ENCODE peak calls at places on chromosomes 5 and 9, in four cellular contexts. Q is H1, M is mesendoderm, L is H9. H is an unnamed sample.
A peak's percentile ranks its signal among the peaks of the same experiment; 100 is the strongest.

GRCh38 chr5:119356384-119357188 is 767 bp downstream of the TNFAIP8 start:
- DNase-seq in Q (no peak), M (no peak), L (no peak), H (no peak)

GRCh38 chr9:126147186-126147585 is 179.4 kb upstream of the MVB12B start:
- DNase-seq in Q (no peak), L (peak; percentile 26), M (no peak), H (no peak)

GRCh38 chr5:119250946-119251901 is 104.6 kb upstream of the TNFAIP8 start:
- DNase-seq in Q (no peak), M (no peak), L (no peak), H (no peak)

GRCh38 chr5:40447438-40447837 is 232.3 kb upstream of the PTGER4 start:
- DNase-seq in M (no peak), Q (no peak), L (no peak), H (no peak)

GRCh38 chr9:17802249-17802857 is 223.5 kb downstream of the SH3GL2 start:
- DNase-seq in Q (no peak), M (peak; percentile 10), L (no peak), H (no peak)

GRCh38 chr9:33510264-33511183 is 13.5 kb upstream of the ANKRD18B start:
- DNase-seq in Q (no peak), L (peak; percentile 64), M (peak; percentile 76), H (no peak)

GRCh38 chr5:78727786-78728761 is 79.5 kb upstream of the LHFPL2 start:
- DNase-seq in L (no peak), M (no peak), Q (no peak), H (no peak)

GRCh38 chr5:150815010-150815409 is 31.3 kb upstream of the IRGM start:
- DNase-seq in Q (no peak), L (no peak), M (no peak), H (no peak)

GRCh38 chr9:27539479-27540441 is 10.1 kb upstream of the MOB3B start:
- DNase-seq in M (no peak), Q (no peak), L (no peak), H (no peak)

GRCh38 chr5:170697031-170697430 is 86.5 kb upstream of the GABRP start:
- DNase-seq in M (no peak), Q (no peak), L (no peak), H (no peak)

GRCh38 chr5:97998946-97999345 is 774.5 kb upstream of the RGMB start:
- DNase-seq in M (no peak), L (no peak), Q (no peak), H (peak; percentile 46)

GRCh38 chr5:43152946-43153345 is 32.2 kb downstream of the ZNF131 start:
- DNase-seq in M (no peak), Q (no peak), L (no peak), H (no peak)

GRCh38 chr9:18549772-18550171 is 75.8 kb downstream of the ADAMTSL1 start:
- DNase-seq in Q (no peak), M (no peak), L (no peak), H (no peak)

GRCh38 chr5:129459485-129460120 is 495 bp upstream of the ADAMTS19 start:
- DNase-seq in Q (no peak), L (peak; percentile 87), M (peak; percentile 84), H (peak; percentile 32)

GRCh38 chr5:169307648-169308047 is 6.7 kb upstream of the SLIT3 start:
- DNase-seq in L (no peak), Q (no peak), M (no peak), H (no peak)

GRCh38 chr5:173736374-173736773 is 119.9 kb upstream of the BOD1 start:
- DNase-seq in L (no peak), M (no peak), Q (no peak), H (no peak)

GRCh38 chr5:94672746-94673145 is 54.3 kb downstream of the SLF1 start:
- DNase-seq in Q (no peak), M (no peak), L (no peak), H (no peak)

GRCh38 chr9:91781116-91781515 is 168.9 kb downstream of the ROR2 start:
- DNase-seq in M (no peak), L (no peak), Q (no peak), H (no peak)

GRCh38 chr9:88835038-88835466 is 156.2 kb upstream of the S1PR3 start:
- DNase-seq in L (no peak), Q (no peak), M (no peak), H (no peak)

GRCh38 chr9:88829276-88829675 is 162.0 kb upstream of the S1PR3 start:
- DNase-seq in M (no peak), Q (no peak), L (no peak), H (no peak)

GRCh38 chr9:88828492-88828974 is 162.7 kb upstream of the S1PR3 start:
- DNase-seq in Q (no peak), M (no peak), L (no peak), H (no peak)

GRCh38 chr9:88833946-88834345 is 157.3 kb upstream of the S1PR3 start:
- DNase-seq in M (no peak), Q (no peak), L (no peak), H (no peak)

DNA sequence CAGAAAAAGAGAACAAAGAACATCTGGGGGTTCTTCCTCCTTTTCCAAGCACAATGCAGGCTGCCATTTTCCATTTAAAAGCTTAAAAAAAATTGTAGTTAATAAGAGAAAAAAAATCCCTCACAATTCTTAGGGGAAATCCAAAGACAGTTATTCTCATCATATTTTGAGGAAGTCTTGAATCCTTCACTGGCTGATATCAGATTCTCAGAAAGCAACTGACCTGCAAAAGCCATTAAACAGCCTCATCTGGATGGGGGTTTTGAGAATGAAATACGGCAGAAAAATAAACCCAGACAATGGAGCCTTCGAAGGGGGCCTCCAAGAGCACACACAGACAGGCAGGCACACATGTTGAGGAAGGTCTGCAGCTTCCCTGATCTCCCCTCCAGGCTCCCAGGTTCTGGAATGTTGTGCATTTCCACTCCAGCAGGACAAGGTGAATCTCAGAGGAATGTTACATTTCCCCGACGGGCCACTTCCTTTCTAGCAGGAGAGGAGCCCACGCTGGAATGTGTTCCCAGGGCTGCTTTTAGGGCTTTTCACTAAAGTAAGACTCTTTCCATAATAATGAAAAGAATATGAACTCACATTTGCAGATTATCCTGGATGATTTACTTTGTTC is 159.4 kb upstream of the S1PR3 start:
- DNase-seq in Q (no peak), L (no peak), M (peak; percentile 74), H (no peak)
- H2BK120ac ChIP-seq in Q (no peak overlapping the region), L (no peak overlapping the region), M (no peak overlapping the region), H (no peak overlapping the region)

GRCh38 chr9:89686621-89687020 is 81.8 kb downstream of the GADD45G start:
- DNase-seq in Q (no peak), L (no peak), M (no peak), H (no peak)

GRCh38 chr9:89685698-89686097 is 80.9 kb downstream of the GADD45G start:
- DNase-seq in M (no peak), Q (no peak), L (no peak), H (no peak)

GRCh38 chr9:89687848-89688247 is 83.0 kb downstream of the GADD45G start:
- DNase-seq in L (no peak), Q (no peak), M (no peak), H (no peak)

GRCh38 chr9:89686134-89686533 is 81.3 kb downstream of the GADD45G start:
- DNase-seq in L (peak; percentile 46), M (no peak), Q (no peak), H (no peak)

GRCh38 chr9:89687216-89687615 is 82.4 kb downstream of the GADD45G start:
- DNase-seq in Q (no peak), L (no peak), M (no peak), H (no peak)
- H3K4ac ChIP-seq in Q (peak overlapping the region; percentile 44), L (no peak overlapping the region), M (no peak overlapping the region), H (no peak overlapping the region)

GRCh38 chr9:131748411-131748955 is 8.6 kb upstream of the RAPGEF1 start:
- DNase-seq in Q (no peak), L (no peak), M (no peak), H (no peak)
- H3K4me2 ChIP-seq in Q (no peak overlapping the region), L (no peak overlapping the region), M (no peak overlapping the region), H (no peak overlapping the region)

GRCh38 chr9:137551656-137552534 is at the start of gene MRPL41:
- DNase-seq in L (peak; percentile 96), M (peak; percentile 94), Q (peak; percentile 70), H (peak; percentile 91)
- H2BK120ac ChIP-seq in L (no peak within 1 kb of the TSS), M (no peak within 1 kb of the TSS), Q (no peak within 1 kb of the TSS), H (no peak within 1 kb of the TSS)